ENCODE peak calls at places on chromosomes 11 and 22, in ten cellular contexts. U is sigmoid colon; X is fibroblast of mammary gland; F is caudate nucleus; Z is lung microvascular endothelial cell; W is NCI-H774; I is central memory CD8-positive, alpha-beta T cell; M is effector memory CD4-positive, alpha-beta T cell; E is T-helper 9 cell; L is pancreas. K is an unnamed sample.

GRCh38 chr11:33687733-33688479 is 12.7 kb downstream of the C11orf91 start:
- DNase-seq in U (no peak), X (peak; percentile 81), F (peak; percentile 42), Z (peak; percentile 78), W (peak; percentile 47), I (no peak), M (no peak), E (no peak), L (no peak), K (peak; percentile 84)

GRCh38 chr22:37549704-37550059 is 10.6 kb upstream of the CDC42EP1 start:
- DNase-seq in U (no peak), X (peak; percentile 48), F (peak; percentile 84), Z (peak; percentile 55), W (no peak), I (no peak), M (no peak), E (no peak), L (peak; percentile 89), K (peak; percentile 45)

GRCh38 chr11:30370164-30370563 is 47.3 kb downstream of the ARL14EP start:
- DNase-seq in U (no peak), X (no peak), F (no peak), Z (no peak), W (no peak), I (no peak), M (no peak), E (no peak), L (no peak), K (no peak)

GRCh38 chr22:49473286-49473685 is 354.4 kb downstream of the BRD1 start:
- DNase-seq in U (no peak), X (no peak), F (no peak), Z (no peak), W (no peak), I (no peak), M (no peak), E (no peak), L (no peak), K (no peak)

GRCh38 chr11:46330887-46331652 is 16.2 kb upstream of the DGKZ start:
- DNase-seq in U (no peak), X (no peak), F (no peak), Z (no peak), W (no peak), I (no peak), M (no peak), E (no peak), L (no peak), K (no peak)

GRCh38 chr22:49812838-49813237 is 14.8 kb downstream of the BRD1 start:
- DNase-seq in U (peak; percentile 56), X (peak; percentile 68), F (no peak), Z (peak; percentile 33), W (no peak), I (no peak), M (no peak), E (no peak), L (no peak), K (peak; percentile 51)

GRCh38 chr11:69963533-69964246 is 114.4 kb upstream of the ANO1 start:
- DNase-seq in U (no peak), X (no peak), F (no peak), Z (no peak), W (no peak), I (no peak), M (no peak), E (no peak), L (no peak), K (no peak)

GRCh38 chr11:12888525-12889158 is 120.5 kb upstream of the RASSF10 start:
- DNase-seq in U (peak; percentile 95), X (peak; percentile 93), F (peak; percentile 50), Z (peak; percentile 92), W (peak; percentile 39), I (peak; percentile 32), M (peak; percentile 23), E (peak; percentile 66), L (peak; percentile 70), K (peak; percentile 89)

GRCh38 chr11:114279778-114280532 is 16.2 kb upstream of the NNMT start:
- DNase-seq in U (no peak), X (peak; percentile 72), F (no peak), Z (peak; percentile 43), W (no peak), I (no peak), M (no peak), E (no peak), L (no peak), K (peak; percentile 56)